ENCODE peak calls at places on chromosomes 7 and 10, in five cellular contexts. K, P, W, M and X are unnamed samples.

GRCh38 chr7:85719981-85720963 is 533.4 kb upstream of the SEMA3D start:
- DNase-seq in P (no peak), M (no peak), W (no peak), K (no peak), X (no peak)

GRCh38 chr7:16693601-16694318 is 47.8 kb downstream of the BZW2 start:
- DNase-seq in P (no peak), K (no peak), W (no peak), M (no peak), X (no peak)

GRCh38 chr7:56009695-56010094 is 41.5 kb downstream of the PSPH start:
- DNase-seq in M (no peak), K (peak; percentile 21), P (no peak), W (no peak), X (peak; percentile 92)

GRCh38 chr10:103854687-103855423 is 521 bp downstream of the SH3PXD2A start:
- DNase-seq in K (peak; percentile 75), P (peak; percentile 70), M (peak; percentile 83), W (no peak), X (no peak)

GRCh38 chr7:150755473-150756099 is 18.4 kb downstream of the GIMAP5 start:
- DNase-seq in M (no peak), K (peak; percentile 49), W (peak; percentile 71), P (no peak), X (no peak)

GRCh38 chr10:1643161-1643910 is 94.0 kb downstream of the ADARB2 start:
- DNase-seq in M (no peak), K (no peak), W (peak; percentile 53), P (peak; percentile 89), X (no peak)

GRCh38 chr7:80210400-80210799 is 75.8 kb downstream of the GNAI1 start:
- DNase-seq in K (no peak), P (no peak), W (no peak), M (no peak), X (no peak)

GRCh38 chr10:101779544-101780186 is 3.6 kb downstream of the NPM3 start:
- DNase-seq in W (peak; percentile 25), M (peak; percentile 96), P (peak; percentile 91), K (peak; percentile 85), X (no peak)

GRCh38 chr7:50826371-50827172 is 43.9 kb upstream of the GRB10 start:
- DNase-seq in P (no peak), M (no peak), W (no peak), K (no peak), X (peak; percentile 87)

GRCh38 chr7:133542209-133542780 is 289.4 kb downstream of the EXOC4 start:
- DNase-seq in W (no peak), K (no peak), M (no peak), P (no peak), X (no peak)

GRCh38 chr7:83365746-83366145 is 203.1 kb upstream of the PCLO start:
- DNase-seq in P (no peak), K (no peak), M (no peak), W (no peak), X (no peak)

GRCh38 chr10:94397549-94398370 is 4.6 kb upstream of the TBC1D12 start:
- DNase-seq in P (no peak), M (no peak), K (no peak), W (no peak), X (no peak)

GRCh38 chr7:4174451-4174850 is 507.6 kb upstream of the FOXK1 start:
- DNase-seq in W (no peak), P (no peak), K (no peak), M (peak; percentile 67), X (no peak)

GRCh38 chr7:4174016-4174415 is 508.1 kb upstream of the FOXK1 start:
- DNase-seq in W (no peak), P (no peak), K (no peak), M (peak; percentile 64), X (no peak)

GRCh38 chr7:4173615-4174014 is 508.5 kb upstream of the FOXK1 start:
- DNase-seq in M (peak; percentile 67), P (no peak), W (no peak), K (no peak), X (no peak)

GRCh38 chr7:4175346-4175973 is 506.6 kb upstream of the FOXK1 start:
- DNase-seq in K (no peak), M (no peak), P (no peak), W (no peak), X (no peak)

DNA sequence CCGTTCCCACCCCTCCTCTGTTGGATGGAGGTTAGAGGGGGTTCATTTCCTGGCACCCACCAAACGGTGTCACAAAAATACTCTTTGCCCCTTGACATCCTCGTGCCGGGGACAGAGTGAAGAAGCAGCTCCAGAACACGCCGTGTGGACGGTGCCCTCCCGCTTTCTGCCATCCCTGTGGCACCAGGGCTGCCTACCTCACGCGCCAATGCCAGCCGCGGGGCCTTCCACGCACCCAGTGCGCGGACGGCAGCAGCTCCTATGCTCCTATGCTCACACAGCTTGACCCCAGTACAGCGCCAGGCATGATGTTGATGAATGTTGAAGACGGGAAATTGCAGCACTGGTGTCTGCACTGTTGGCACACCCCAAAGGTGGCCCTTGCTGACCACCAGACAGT is 507.2 kb upstream of the FOXK1 start:
- DNase-seq in P (no peak), W (no peak), M (no peak), K (no peak), X (no peak)
- H3K9me3 ChIP-seq in P (no peaks in the 10 kb centered on the region), W (no peaks in the 10 kb centered on the region), M (no peaks in the 10 kb centered on the region), K (no peaks in the 10 kb centered on the region), X (no peaks in the 10 kb centered on the region)

GRCh38 chr7:122970740-122971725 is 24.5 kb downstream of the TAS2R16 start:
- DNase-seq in W (no peak), M (no peak), K (no peak), P (no peak), X (no peak)
- TF ChIP-seq CTCF in W (no peak), M (no peak), K (no peak), P (no peak), X (no peak)

GRCh38 chr7:4650471-4651047 is 31.5 kb upstream of the FOXK1 start:
- DNase-seq in M (no peak), W (no peak), P (no peak), K (peak; percentile 42), X (no peak)
- H3K9me3 ChIP-seq in M (no peaks in the 10 kb centered on the region), W (no peaks in the 10 kb centered on the region), P (no peaks in the 10 kb centered on the region), K (peaks cover 4% of the 10 kb centered on the region), X (no peaks in the 10 kb centered on the region)

DNA sequence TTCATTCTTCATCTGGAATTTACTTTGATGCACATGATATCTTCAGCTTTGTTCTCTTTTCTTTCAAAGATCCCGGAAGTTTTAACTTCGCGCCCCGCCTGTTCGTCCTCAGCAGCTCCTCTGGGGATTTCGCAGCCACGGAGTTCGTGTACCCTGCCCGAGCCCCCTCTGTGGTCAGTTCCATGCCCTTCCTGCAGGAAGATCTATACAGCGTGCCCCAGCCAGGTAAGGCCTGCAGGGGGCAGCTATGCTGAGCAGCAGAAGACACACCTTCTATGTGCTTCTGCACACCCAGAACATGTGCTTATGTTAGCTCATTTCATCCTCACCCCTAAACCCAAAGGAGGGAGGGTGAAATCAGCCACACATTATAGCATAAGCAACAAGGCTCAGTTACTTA is 79.7 kb upstream of the LYZL2 start:
- DNase-seq in P (no peak), K (no peak), W (no peak), M (no peak), X (no peak)
- TF ChIP-seq CTCF in P (no peak), K (no peak), W (no peak), M (no peak), X (no peak)

DNA sequence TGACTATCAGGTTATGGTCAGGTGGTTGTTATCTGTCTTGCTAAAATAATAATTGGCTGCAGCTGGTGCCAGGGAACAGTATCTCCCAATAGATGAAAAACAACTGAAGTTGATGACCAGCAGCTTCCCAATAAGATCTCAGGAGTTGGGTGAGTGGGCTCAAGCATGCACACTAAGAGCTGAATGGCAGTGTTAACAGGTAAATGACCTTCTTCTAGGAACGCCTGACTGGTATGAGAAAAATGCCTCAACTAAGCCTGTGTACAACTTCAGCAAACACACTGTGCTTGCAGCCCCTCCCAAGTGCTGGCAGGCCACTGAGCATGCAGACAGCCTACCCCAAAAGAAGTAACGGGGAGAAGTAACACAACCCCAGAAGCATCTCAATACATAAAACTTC is 636.9 kb downstream of the ACTR3B start:
- DNase-seq in W (no peak), M (no peak), P (no peak), K (no peak), X (no peak)
- H3K9me3 ChIP-seq in W (no peaks in the 10 kb centered on the region), M (no peaks in the 10 kb centered on the region), P (peaks cover 2% of the 10 kb centered on the region), K (peaks cover 6% of the 10 kb centered on the region), X (no peaks in the 10 kb centered on the region)

GRCh38 chr7:28411876-28412662 is at the start of gene CREB5:
- DNase-seq in P (peak; percentile 43), M (no peak), W (no peak), K (peak; percentile 21), X (no peak)
- TF ChIP-seq CTCF in P (peak; percentile 39), M (no peak), W (peak; percentile 58), K (peak; percentile 38), X (peak; percentile 39)

GRCh38 chr7:72405871-72406270 is 6.3 kb downstream of the CALN1 start:
- DNase-seq in W (no peak), K (no peak), P (no peak), M (no peak), X (no peak)

GRCh38 chr7:72406820-72407403 is 5.2 kb downstream of the CALN1 start:
- DNase-seq in K (no peak), W (no peak), M (no peak), P (no peak), X (no peak)

GRCh38 chr7:72409638-72410015 is 2.5 kb downstream of the CALN1 start:
- DNase-seq in P (no peak), W (no peak), K (no peak), M (no peak), X (no peak)

GRCh38 chr7:72411419-72411818 is 719 bp downstream of the CALN1 start:
- DNase-seq in K (no peak), M (no peak), P (no peak), W (no peak), X (no peak)

GRCh38 chr7:72408966-72409637 is 3.0 kb downstream of the CALN1 start:
- DNase-seq in P (no peak), M (no peak), W (no peak), K (no peak), X (no peak)
- H3K9me3 ChIP-seq in P (no peaks in the 10 kb centered on the region), M (no peaks in the 10 kb centered on the region), W (no peaks in the 10 kb centered on the region), K (no peaks in the 10 kb centered on the region), X (peaks cover 2% of the 10 kb centered on the region)

DNA sequence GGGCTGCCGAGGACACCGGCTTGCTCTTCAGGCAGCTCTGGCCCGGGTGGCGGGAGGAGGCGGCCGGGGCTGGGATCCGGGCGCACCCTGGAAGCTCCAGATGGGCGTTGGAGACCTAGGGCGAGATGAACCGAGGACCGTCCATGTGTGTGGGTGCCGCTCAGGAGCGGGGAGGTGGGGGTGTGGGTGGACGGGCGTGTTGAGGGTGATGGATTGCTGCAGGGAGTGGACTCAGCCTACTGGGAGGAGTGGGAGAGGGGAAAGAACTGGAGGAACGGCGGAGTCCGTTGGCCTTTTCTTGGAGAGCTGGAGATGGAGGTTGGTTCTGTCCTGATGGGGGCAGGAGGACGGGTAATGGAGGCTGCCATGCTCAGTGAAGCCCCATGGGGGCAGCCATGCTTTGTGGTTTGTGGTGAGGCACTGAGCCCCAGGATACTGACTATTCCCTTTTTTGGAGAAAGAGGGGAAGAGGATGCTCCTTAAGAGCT is 27.1 kb downstream of the HIF1AN start:
- DNase-seq in W (no peak), M (no peak), P (peak; percentile 49), K (no peak), X (no peak)
- TF ChIP-seq CTCF in W (peak; percentile 14), M (no peak), P (peak; percentile 57), K (no peak), X (no peak)

DNA sequence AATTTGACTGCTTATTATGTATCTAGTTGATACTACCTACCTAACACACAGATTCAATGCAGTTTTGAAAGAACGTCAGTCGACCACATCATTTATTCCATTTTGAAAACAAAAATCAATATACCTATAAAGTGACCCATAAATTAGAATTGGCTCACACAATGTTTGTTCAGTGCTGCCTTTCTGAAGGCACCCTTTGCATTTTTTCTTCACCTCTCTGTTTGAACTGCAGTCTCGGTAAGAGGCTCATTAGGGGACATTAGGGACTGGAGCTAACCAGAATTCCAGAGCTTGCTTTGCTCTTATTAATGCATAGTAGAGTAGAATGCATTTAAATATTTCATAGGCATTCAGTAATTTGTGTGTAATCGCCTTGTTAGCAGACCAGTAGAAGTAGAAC is 234.1 kb downstream of the FOXP2 start:
- DNase-seq in M (no peak), W (no peak), K (no peak), P (no peak), X (no peak)
- H3K9me3 ChIP-seq in M (no peaks in the 10 kb centered on the region), W (no peaks in the 10 kb centered on the region), K (no peaks in the 10 kb centered on the region), P (no peaks in the 10 kb centered on the region), X (no peaks in the 10 kb centered on the region)